ENCODE peak calls at places on chromosomes 16 and 17, in ten cellular contexts. One of them, this sample, is unnamed.

GRCh38 chr16:85812031-85812807 is 12.7 kb downstream of the COX4I1 start:
- DNase-seq in left ventricle myocardium inferior: no peak
- DNase-seq in BJ: no peak
- DNase-seq in kidney epithelial cell: no peak
- DNase-seq in GM13977: no peak
- DNase-seq in foreskin fibroblast: peak; percentile 40
- DNase-seq in glutamatergic neuron: no peak
- DNase-seq in OCI-LY7: no peak
- DNase-seq in transverse colon: no peak
- DNase-seq in RWPE1: no peak
- DNase-seq in this sample: no peak

GRCh38 chr16:11123666-11124065 is 132.3 kb downstream of the SOCS1 start:
- DNase-seq in left ventricle myocardium inferior: no peak
- DNase-seq in BJ: no peak
- DNase-seq in kidney epithelial cell: no peak
- DNase-seq in GM13977: no peak
- DNase-seq in foreskin fibroblast: no peak
- DNase-seq in glutamatergic neuron: no peak
- DNase-seq in OCI-LY7: no peak
- DNase-seq in transverse colon: no peak
- DNase-seq in RWPE1: no peak
- DNase-seq in this sample: no peak

GRCh38 chr16:70804729-70805169 is 3.8 kb upstream of the VAC14 start:
- DNase-seq in left ventricle myocardium inferior: no peak
- DNase-seq in BJ: no peak
- DNase-seq in kidney epithelial cell: no peak
- DNase-seq in GM13977: no peak
- DNase-seq in foreskin fibroblast: no peak
- DNase-seq in glutamatergic neuron: no peak
- DNase-seq in OCI-LY7: no peak
- DNase-seq in transverse colon: no peak
- DNase-seq in RWPE1: peak; percentile 43
- DNase-seq in this sample: no peak

GRCh38 chr17:1931759-1932579 is 93.2 kb downstream of the RTN4RL1 start:
- DNase-seq in left ventricle myocardium inferior: peak; percentile 40
- DNase-seq in BJ: no peak
- DNase-seq in kidney epithelial cell: peak; percentile 25
- DNase-seq in GM13977: no peak
- DNase-seq in foreskin fibroblast: peak; percentile 16
- DNase-seq in glutamatergic neuron: no peak
- DNase-seq in OCI-LY7: no peak
- DNase-seq in transverse colon: peak; percentile 25
- DNase-seq in RWPE1: peak; percentile 34
- DNase-seq in this sample: no peak

GRCh38 chr17:80717661-80718060 is 173.0 kb downstream of the RPTOR start:
- DNase-seq in left ventricle myocardium inferior: no peak
- DNase-seq in BJ: no peak
- DNase-seq in kidney epithelial cell: no peak
- DNase-seq in GM13977: no peak
- DNase-seq in foreskin fibroblast: no peak
- DNase-seq in glutamatergic neuron: no peak
- DNase-seq in OCI-LY7: no peak
- DNase-seq in transverse colon: no peak
- DNase-seq in RWPE1: no peak
- DNase-seq in this sample: no peak

GRCh38 chr16:65119905-65120341 is 1.9 kb downstream of the CDH11 start:
- DNase-seq in left ventricle myocardium inferior: no peak
- DNase-seq in BJ: peak; percentile 53
- DNase-seq in kidney epithelial cell: no peak
- DNase-seq in GM13977: no peak
- DNase-seq in foreskin fibroblast: peak; percentile 69
- DNase-seq in glutamatergic neuron: no peak
- DNase-seq in OCI-LY7: no peak
- DNase-seq in transverse colon: no peak
- DNase-seq in RWPE1: no peak
- DNase-seq in this sample: peak; percentile 81

GRCh38 chr17:82239926-82240505 is 11.2 kb downstream of the SLC16A3 start:
- DNase-seq in left ventricle myocardium inferior: no peak
- DNase-seq in BJ: no peak
- DNase-seq in kidney epithelial cell: no peak
- DNase-seq in GM13977: no peak
- DNase-seq in foreskin fibroblast: peak; percentile 62
- DNase-seq in glutamatergic neuron: no peak
- DNase-seq in OCI-LY7: no peak
- DNase-seq in transverse colon: no peak
- DNase-seq in RWPE1: no peak
- DNase-seq in this sample: peak; percentile 41

GRCh38 chr17:76922084-76922483 is 53.9 kb downstream of the MGAT5B start:
- DNase-seq in left ventricle myocardium inferior: no peak
- DNase-seq in BJ: no peak
- DNase-seq in kidney epithelial cell: no peak
- DNase-seq in GM13977: no peak
- DNase-seq in foreskin fibroblast: no peak
- DNase-seq in glutamatergic neuron: no peak
- DNase-seq in OCI-LY7: no peak
- DNase-seq in transverse colon: no peak
- DNase-seq in RWPE1: no peak
- DNase-seq in this sample: no peak

DNA sequence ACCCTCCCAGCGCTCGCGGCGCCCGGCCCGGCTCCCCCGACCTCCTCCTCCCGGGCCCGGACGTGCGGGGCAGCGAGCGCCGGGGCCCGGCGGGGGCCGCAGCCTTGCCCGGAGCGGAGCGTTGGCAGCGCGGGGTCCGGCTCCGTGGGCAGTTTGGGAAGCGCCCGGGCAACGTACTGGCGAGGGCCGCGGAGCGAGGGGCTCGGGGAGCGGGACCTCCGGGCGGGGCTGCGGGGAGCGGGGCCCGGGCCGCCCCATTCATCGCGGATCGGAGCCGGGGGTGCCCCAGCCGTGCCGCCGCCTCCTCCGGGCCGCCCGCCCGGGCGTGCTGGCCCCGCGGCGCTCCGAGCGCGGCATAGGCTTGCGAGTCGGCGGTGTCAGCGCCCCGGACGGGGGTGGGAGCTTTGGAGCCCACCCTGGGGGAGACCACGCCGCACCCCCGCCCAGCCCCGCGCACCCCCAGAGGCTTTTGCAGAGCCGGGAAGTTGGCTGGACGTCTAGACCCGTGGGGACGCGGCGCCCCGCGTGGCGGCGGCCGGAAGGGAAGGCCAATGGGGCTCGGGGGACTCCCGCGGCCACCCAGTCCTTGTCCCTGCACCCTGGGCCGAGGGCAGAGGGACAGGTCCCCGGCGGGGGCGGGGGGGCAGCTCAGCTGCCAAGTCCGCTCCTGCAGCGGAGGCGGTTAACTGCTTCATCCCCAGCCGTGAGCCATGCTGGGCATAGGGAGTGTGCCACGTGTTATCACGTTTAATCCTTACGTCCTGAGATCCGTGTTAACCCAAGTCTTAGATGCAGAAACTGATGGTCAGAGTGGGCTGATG is 852 bp downstream of the ZNF469 start:
- DNase-seq in left ventricle myocardium inferior: peak; percentile 46
- DNase-seq in BJ: no peak
- DNase-seq in kidney epithelial cell: no peak
- DNase-seq in GM13977: no peak
- DNase-seq in foreskin fibroblast: peak; percentile 82
- DNase-seq in glutamatergic neuron: peak; percentile 56
- DNase-seq in OCI-LY7: no peak
- DNase-seq in transverse colon: no peak
- DNase-seq in RWPE1: no peak
- DNase-seq in this sample: peak; percentile 69
- TF ChIP-seq CTCF in left ventricle myocardium inferior: peak; percentile 62
- TF ChIP-seq CTCF in BJ: peak; percentile 78
- TF ChIP-seq CTCF in kidney epithelial cell: peak; percentile 57
- TF ChIP-seq CTCF in GM13977: peak; percentile 32
- TF ChIP-seq CTCF in foreskin fibroblast: peak; percentile 66
- TF ChIP-seq CTCF in glutamatergic neuron: no peak
- TF ChIP-seq CTCF in OCI-LY7: no peak
- TF ChIP-seq CTCF in transverse colon: peak; percentile 45
- TF ChIP-seq CTCF in RWPE1: peak; percentile 51
- TF ChIP-seq CTCF in this sample: peak; percentile 62

DNA sequence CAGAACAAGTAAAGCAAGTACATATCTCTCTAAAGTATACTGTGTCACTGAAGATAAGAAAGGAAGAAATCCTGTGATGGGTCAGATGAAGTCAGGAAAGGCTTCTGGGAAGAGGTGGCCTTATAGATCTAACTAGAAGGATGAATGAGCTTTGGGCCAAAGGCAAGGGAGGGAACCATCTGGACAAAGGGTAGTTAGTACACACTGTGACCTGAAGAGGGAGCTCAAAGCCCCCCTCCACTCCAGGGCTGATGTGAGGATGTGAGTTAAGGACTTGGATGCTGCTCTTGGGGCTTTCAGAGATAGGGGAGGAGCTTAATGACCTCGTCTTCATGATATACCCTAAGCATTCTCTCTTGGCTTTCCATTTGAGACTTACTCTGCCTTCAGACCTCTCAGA is 185.3 kb upstream of the CACNG3 start:
- DNase-seq in left ventricle myocardium inferior: no peak
- DNase-seq in BJ: no peak
- DNase-seq in kidney epithelial cell: no peak
- DNase-seq in GM13977: peak; percentile 52
- DNase-seq in foreskin fibroblast: no peak
- DNase-seq in glutamatergic neuron: peak; percentile 42
- DNase-seq in OCI-LY7: peak; percentile 83
- DNase-seq in transverse colon: no peak
- DNase-seq in RWPE1: peak; percentile 45
- DNase-seq in this sample: no peak
- TF ChIP-seq CTCF in left ventricle myocardium inferior: peak; percentile 66
- TF ChIP-seq CTCF in BJ: peak; percentile 41
- TF ChIP-seq CTCF in kidney epithelial cell: peak; percentile 15
- TF ChIP-seq CTCF in GM13977: peak; percentile 74
- TF ChIP-seq CTCF in foreskin fibroblast: peak; percentile 30
- TF ChIP-seq CTCF in glutamatergic neuron: peak; percentile 65
- TF ChIP-seq CTCF in OCI-LY7: peak; percentile 91
- TF ChIP-seq CTCF in transverse colon: peak; percentile 30
- TF ChIP-seq CTCF in RWPE1: no peak
- TF ChIP-seq CTCF in this sample: peak; percentile 36

GRCh38 chr17:36792849-36793248 is 144.4 kb upstream of the LHX1 start:
- DNase-seq in left ventricle myocardium inferior: no peak
- DNase-seq in BJ: no peak
- DNase-seq in kidney epithelial cell: no peak
- DNase-seq in GM13977: no peak
- DNase-seq in foreskin fibroblast: no peak
- DNase-seq in glutamatergic neuron: no peak
- DNase-seq in OCI-LY7: no peak
- DNase-seq in transverse colon: no peak
- DNase-seq in RWPE1: no peak
- DNase-seq in this sample: no peak

GRCh38 chr17:36791150-36791653 is 146.1 kb upstream of the LHX1 start:
- DNase-seq in left ventricle myocardium inferior: no peak
- DNase-seq in BJ: no peak
- DNase-seq in kidney epithelial cell: no peak
- DNase-seq in GM13977: no peak
- DNase-seq in foreskin fibroblast: no peak
- DNase-seq in glutamatergic neuron: no peak
- DNase-seq in OCI-LY7: no peak
- DNase-seq in transverse colon: no peak
- DNase-seq in RWPE1: no peak
- DNase-seq in this sample: no peak

GRCh38 chr17:36791961-36792475 is 145.3 kb upstream of the LHX1 start:
- DNase-seq in left ventricle myocardium inferior: no peak
- DNase-seq in BJ: no peak
- DNase-seq in kidney epithelial cell: no peak
- DNase-seq in GM13977: no peak
- DNase-seq in foreskin fibroblast: no peak
- DNase-seq in glutamatergic neuron: no peak
- DNase-seq in OCI-LY7: no peak
- DNase-seq in transverse colon: no peak
- DNase-seq in RWPE1: no peak
- DNase-seq in this sample: no peak

GRCh38 chr17:36786867-36787266 is 150.4 kb upstream of the LHX1 start:
- DNase-seq in left ventricle myocardium inferior: no peak
- DNase-seq in BJ: no peak
- DNase-seq in kidney epithelial cell: no peak
- DNase-seq in GM13977: no peak
- DNase-seq in foreskin fibroblast: no peak
- DNase-seq in glutamatergic neuron: no peak
- DNase-seq in OCI-LY7: no peak
- DNase-seq in transverse colon: no peak
- DNase-seq in RWPE1: no peak
- DNase-seq in this sample: no peak
- TF ChIP-seq CTCF in left ventricle myocardium inferior: no peak
- TF ChIP-seq CTCF in BJ: no peak
- TF ChIP-seq CTCF in kidney epithelial cell: no peak
- TF ChIP-seq CTCF in GM13977: no peak
- TF ChIP-seq CTCF in foreskin fibroblast: no peak
- TF ChIP-seq CTCF in glutamatergic neuron: no peak
- TF ChIP-seq CTCF in OCI-LY7: no peak
- TF ChIP-seq CTCF in transverse colon: no peak
- TF ChIP-seq CTCF in RWPE1: no peak
- TF ChIP-seq CTCF in this sample: no peak

GRCh38 chr17:31261596-31261995 is 35.4 kb downstream of the OMG start:
- DNase-seq in left ventricle myocardium inferior: no peak
- DNase-seq in BJ: no peak
- DNase-seq in kidney epithelial cell: no peak
- DNase-seq in GM13977: no peak
- DNase-seq in foreskin fibroblast: no peak
- DNase-seq in glutamatergic neuron: no peak
- DNase-seq in OCI-LY7: no peak
- DNase-seq in transverse colon: no peak
- DNase-seq in RWPE1: no peak
- DNase-seq in this sample: no peak

GRCh38 chr17:31269178-31269577 is 27.9 kb downstream of the OMG start:
- DNase-seq in left ventricle myocardium inferior: no peak
- DNase-seq in BJ: no peak
- DNase-seq in kidney epithelial cell: no peak
- DNase-seq in GM13977: no peak
- DNase-seq in foreskin fibroblast: no peak
- DNase-seq in glutamatergic neuron: no peak
- DNase-seq in OCI-LY7: no peak
- DNase-seq in transverse colon: no peak
- DNase-seq in RWPE1: no peak
- DNase-seq in this sample: no peak

GRCh38 chr17:31260151-31260550 is 36.9 kb downstream of the OMG start:
- DNase-seq in left ventricle myocardium inferior: no peak
- DNase-seq in BJ: no peak
- DNase-seq in kidney epithelial cell: no peak
- DNase-seq in GM13977: no peak
- DNase-seq in foreskin fibroblast: no peak
- DNase-seq in glutamatergic neuron: no peak
- DNase-seq in OCI-LY7: no peak
- DNase-seq in transverse colon: no peak
- DNase-seq in RWPE1: no peak
- DNase-seq in this sample: no peak

GRCh38 chr17:31269597-31269996 is 27.4 kb downstream of the OMG start:
- DNase-seq in left ventricle myocardium inferior: no peak
- DNase-seq in BJ: peak; percentile 95
- DNase-seq in kidney epithelial cell: peak; percentile 98
- DNase-seq in GM13977: no peak
- DNase-seq in foreskin fibroblast: peak; percentile 97
- DNase-seq in glutamatergic neuron: no peak
- DNase-seq in OCI-LY7: no peak
- DNase-seq in transverse colon: no peak
- DNase-seq in RWPE1: peak; percentile 82
- DNase-seq in this sample: peak; percentile 98

DNA sequence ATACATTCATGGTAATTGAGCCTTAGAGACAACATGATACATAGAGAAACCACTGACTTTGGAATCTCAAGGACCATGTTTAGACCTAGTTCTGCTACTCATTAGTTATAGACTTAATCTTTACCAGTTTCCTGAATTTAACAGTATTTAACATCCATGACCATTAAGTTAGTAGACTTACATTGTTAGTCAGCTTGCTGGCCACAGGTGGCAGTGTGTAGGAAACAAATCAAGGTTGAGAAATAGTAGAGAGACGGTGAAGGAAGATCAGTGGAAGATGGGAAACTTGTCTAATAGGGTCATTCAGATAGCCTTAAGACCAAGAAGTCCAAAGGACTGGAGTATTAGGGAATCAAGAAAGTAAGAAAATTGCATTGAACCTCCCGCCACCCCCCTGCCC is 31.0 kb downstream of the OMG start:
- DNase-seq in left ventricle myocardium inferior: no peak
- DNase-seq in BJ: no peak
- DNase-seq in kidney epithelial cell: no peak
- DNase-seq in GM13977: no peak
- DNase-seq in foreskin fibroblast: peak; percentile 19
- DNase-seq in glutamatergic neuron: no peak
- DNase-seq in OCI-LY7: peak; percentile 21
- DNase-seq in transverse colon: no peak
- DNase-seq in RWPE1: no peak
- DNase-seq in this sample: no peak
- TF ChIP-seq CTCF in left ventricle myocardium inferior: no peak
- TF ChIP-seq CTCF in BJ: peak; percentile 10
- TF ChIP-seq CTCF in kidney epithelial cell: peak; percentile 7
- TF ChIP-seq CTCF in GM13977: no peak
- TF ChIP-seq CTCF in foreskin fibroblast: no peak
- TF ChIP-seq CTCF in glutamatergic neuron: no peak
- TF ChIP-seq CTCF in OCI-LY7: peak; percentile 75
- TF ChIP-seq CTCF in transverse colon: no peak
- TF ChIP-seq CTCF in RWPE1: no peak
- TF ChIP-seq CTCF in this sample: peak; percentile 32